ENCODE peak calls at places on chromosomes 2 and 18, in six cellular contexts. K is mesenchymal stem cell; D is gastrocnemius medialis; Z is CD8-positive, alpha-beta T cell; E is OCI-LY7; G is neural progenitor cell. V is an unnamed sample. For H3K4me1, the result is how much of the 10 kb centered on the place peaks cover.

GRCh38 chr2:164739966-164740365 is 101.7 kb downstream of the COBLL1 start:
- DNase-seq in K (peak), D (no peak), Z (no peak), E (no peak), G (no peak), V (no peak)

GRCh38 chr2:1561259-1561658 is 148.0 kb downstream of the TPO start:
- DNase-seq in K (no peak), D (no peak), Z (no peak), E (no peak), G (no peak), V (no peak)

GRCh38 chr2:210086292-210086691 is 83.9 kb downstream of the RPE start:
- DNase-seq in K (no peak), D (no peak), Z (no peak), E (no peak), G (no peak), V (no peak)

GRCh38 chr2:239114119-239114581 is 266.3 kb downstream of the TWIST2 start:
- DNase-seq in K (peak), D (no peak), Z (no peak), E (no peak), G (no peak), V (no peak)

GRCh38 chr18:79136742-79137141 is 67.5 kb downstream of the ATP9B start:
- DNase-seq in K (no peak), D (no peak), Z (no peak), E (no peak), G (no peak), V (no peak)

GRCh38 chr2:36371963-36372391 is 16.4 kb downstream of the CRIM1 start:
- DNase-seq in K (peak), D (peak), Z (no peak), E (no peak), G (peak), V (peak)

GRCh38 chr2:102110596-102111334 is 31.8 kb upstream of the IL1R1 start:
- DNase-seq in K (no peak), D (no peak), Z (no peak), E (no peak), G (no peak), V (no peak)

GRCh38 chr18:4453712-4454547 is 1.2 kb downstream of the DLGAP1 start:
- DNase-seq in K (no peak), D (no peak), Z (no peak), E (no peak), G (peak), V (no peak)

GRCh38 chr18:31683106-31683505 is 1.3 kb downstream of the B4GALT6 start:
- DNase-seq in K (no peak), D (no peak), Z (no peak), E (no peak), G (peak), V (no peak)

GRCh38 chr2:52128081-52128480 is 1096.1 kb upstream of the NRXN1 start:
- DNase-seq in K (peak), D (no peak), Z (no peak), E (no peak), G (no peak), V (no peak)

GRCh38 chr2:17899871-17900270 is 21.4 kb downstream of the KCNS3 start:
- DNase-seq in K (no peak), D (no peak), Z (no peak), E (no peak), G (no peak), V (no peak)

GRCh38 chr2:17901246-17901645 is 22.8 kb downstream of the KCNS3 start:
- DNase-seq in K (no peak), D (no peak), Z (no peak), E (no peak), G (no peak), V (peak)
- H3K27ac ChIP-seq in K (no peak), D (no peak), Z (no peak), E (no peak), G (no peak), V (no peak)

GRCh38 chr2:218019411-218020060 is 16.7 kb upstream of the TNS1 start:
- DNase-seq in K (no peak), D (no peak), Z (no peak), E (no peak), G (no peak), V (no peak)
- H3K4me1 ChIP-seq in K (under half), D (half or more), Z (under half), E (under half), G (under half), V (under half)

GRCh38 chr2:55912926-55913325 is 10.7 kb downstream of the EFEMP1 start:
- DNase-seq in K (no peak), D (no peak), Z (no peak), E (no peak), G (no peak), V (no peak)

GRCh38 chr2:55917713-55918390 is 5.7 kb downstream of the EFEMP1 start:
- DNase-seq in K (no peak), D (no peak), Z (no peak), E (no peak), G (no peak), V (no peak)

GRCh38 chr2:55916473-55917049 is 7.0 kb downstream of the EFEMP1 start:
- DNase-seq in K (peak), D (no peak), Z (no peak), E (no peak), G (no peak), V (no peak)

GRCh38 chr2:55917117-55917516 is 6.5 kb downstream of the EFEMP1 start:
- DNase-seq in K (no peak), D (no peak), Z (no peak), E (no peak), G (no peak), V (no peak)

DNA sequence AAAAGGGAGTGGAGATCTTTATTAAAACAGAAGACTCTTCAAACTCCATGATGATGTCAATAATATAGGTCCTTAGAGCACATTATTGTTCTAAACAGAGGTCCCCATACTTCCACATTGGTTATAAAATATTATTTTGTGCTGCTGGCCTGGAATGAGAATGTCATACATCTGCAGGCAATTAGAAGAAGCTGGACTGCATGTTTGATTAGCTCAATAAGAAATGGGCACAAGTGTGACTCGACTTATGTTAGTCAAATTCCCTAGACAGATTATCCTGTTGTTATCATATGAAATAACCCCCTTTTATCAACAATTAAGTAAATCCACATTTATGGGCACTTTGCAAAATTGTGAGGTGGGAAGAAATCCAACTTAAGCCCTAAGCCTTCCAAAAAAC is 8.8 kb downstream of the EFEMP1 start:
- DNase-seq in K (no peak), D (no peak), Z (no peak), E (no peak), G (no peak), V (no peak)
- H3K4me3 ChIP-seq in K (peak), D (no peak), Z (no peak), E (no peak), G (no peak), V (no peak)

DNA sequence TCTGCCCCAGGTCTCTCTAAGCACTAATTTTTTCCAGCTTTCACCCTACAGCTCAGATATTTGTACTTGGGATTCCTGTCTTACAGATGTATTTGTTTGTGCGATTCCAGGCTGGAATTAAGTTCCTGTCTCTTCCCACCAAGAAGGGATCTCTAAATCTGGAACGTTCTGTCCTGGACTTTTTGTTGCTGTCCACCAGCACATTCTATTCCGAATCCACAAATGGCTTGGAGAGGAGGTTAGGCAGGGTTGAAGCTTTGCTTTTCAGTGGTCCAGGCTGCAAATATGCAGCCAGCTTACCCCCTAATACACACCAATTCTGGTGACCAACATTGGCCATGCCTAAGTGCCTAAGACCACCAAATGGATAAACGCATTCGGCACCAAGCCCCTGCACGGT is 315.0 kb downstream of the TNS1 start:
- DNase-seq in K (no peak), D (no peak), Z (no peak), E (no peak), G (no peak), V (no peak)
- H3K27ac ChIP-seq in K (no peak), D (peak), Z (no peak), E (no peak), G (no peak), V (no peak)

GRCh38 chr2:217914878-217915277 is 87.9 kb downstream of the TNS1 start:
- DNase-seq in K (no peak), D (no peak), Z (no peak), E (no peak), G (no peak), V (no peak)
- H3K4me1 ChIP-seq in K (half or more), D (half or more), Z (under half), E (under half), G (under half), V (under half)

DNA sequence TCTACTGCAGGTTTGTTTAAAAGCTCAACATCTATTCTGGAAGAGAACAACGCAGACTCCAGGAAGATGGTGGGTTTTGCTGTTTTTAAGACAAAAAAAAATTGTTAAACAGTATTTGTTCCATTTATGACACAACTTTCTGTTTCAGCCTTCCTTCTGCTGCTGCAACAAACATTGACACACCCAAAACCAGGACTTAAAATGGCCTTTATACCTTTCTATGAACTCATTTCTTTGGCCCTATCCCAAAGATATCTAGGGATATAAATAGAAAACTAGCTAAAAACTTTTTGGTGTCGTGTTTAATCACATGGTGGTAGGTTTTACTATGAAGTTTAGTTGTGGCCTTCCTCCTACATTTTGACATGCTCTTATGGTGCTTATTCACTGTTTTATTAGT is 964 bp upstream of the GALNT3 start:
- DNase-seq in K (peak), D (no peak), Z (no peak), E (no peak), G (no peak), V (no peak)
- H3K4me3 ChIP-seq in K (peak), D (peak), Z (peak), E (no peak), G (no peak), V (no peak)

GRCh38 chr2:214899751-214900150 is 90.3 kb upstream of the BARD1 start:
- DNase-seq in K (no peak), D (no peak), Z (no peak), E (no peak), G (no peak), V (no peak)
- H3K27ac ChIP-seq in K (no peak), D (no peak), Z (no peak), E (no peak), G (no peak), V (no peak)

DNA sequence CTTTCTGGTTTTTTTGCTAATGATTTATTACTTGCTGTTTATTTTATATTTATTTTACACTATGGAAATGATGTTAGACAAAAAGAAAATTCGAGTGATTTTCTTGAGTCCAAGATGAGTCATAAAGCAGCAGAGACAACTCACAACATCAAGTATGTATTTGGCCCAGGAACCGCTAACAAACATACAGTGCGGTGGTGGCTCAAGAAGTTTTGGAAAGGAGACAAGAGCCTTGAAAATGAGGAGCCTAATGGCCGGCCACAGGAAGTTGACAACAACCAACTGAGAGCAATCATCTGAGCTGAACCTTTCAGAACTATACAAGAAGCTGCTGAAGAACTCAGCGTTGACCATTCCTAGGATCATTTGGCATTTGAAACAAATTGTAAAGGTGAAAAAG is 594.1 kb downstream of the SATB2 start:
- DNase-seq in K (no peak), D (no peak), Z (no peak), E (no peak), G (no peak), V (no peak)
- H3K4me1 ChIP-seq in K (under half), D (under half), Z (under half), E (under half), G (under half), V (under half)